ENCODE peak calls at places on chromosomes 3 and 15, in nine cellular contexts. One of them, this sample, is unnamed.
A peak's percentile ranks its signal among the peaks of the same experiment; 100 is the strongest.

GRCh38 chr3:31840252-31840651 is 140.8 kb downstream of the OSBPL10 start:
- DNase-seq in HT1080: no peak
- DNase-seq in stimulated activated CD8-positive, alpha-beta memory T cell treated with anti-CD3 and anti-CD28 coated beads, Interleukin-4, amount 100 ng/mL, for 48 hours: no peak
- DNase-seq in RWPE1: no peak
- DNase-seq in astrocyte of the hippocampus: no peak
- DNase-seq in osteocyte: no peak
- DNase-seq in mucosa of descending colon: no peak
- DNase-seq in SK-N-MC: no peak
- DNase-seq in NCI-H460: no peak
- DNase-seq in this sample: no peak

GRCh38 chr3:149879872-149880271 is 66.9 kb downstream of the RNF13 start:
- DNase-seq in osteocyte: no peak
- DNase-seq in stimulated activated CD8-positive, alpha-beta memory T cell treated with anti-CD3 and anti-CD28 coated beads, Interleukin-4, amount 100 ng/mL, for 48 hours: peak; percentile 43
- DNase-seq in NCI-H460: peak; percentile 43
- DNase-seq in astrocyte of the hippocampus: peak; percentile 81
- DNase-seq in HT1080: peak; percentile 69
- DNase-seq in SK-N-MC: peak; percentile 71
- DNase-seq in mucosa of descending colon: peak; percentile 60
- DNase-seq in RWPE1: peak; percentile 7
- DNase-seq in this sample: peak; percentile 24

GRCh38 chr15:85826756-85827515 is 32.2 kb upstream of the KLHL25 start:
- DNase-seq in stimulated activated CD8-positive, alpha-beta memory T cell treated with anti-CD3 and anti-CD28 coated beads, Interleukin-4, amount 100 ng/mL, for 48 hours: no peak
- DNase-seq in HT1080: no peak
- DNase-seq in osteocyte: no peak
- DNase-seq in RWPE1: no peak
- DNase-seq in NCI-H460: no peak
- DNase-seq in mucosa of descending colon: no peak
- DNase-seq in astrocyte of the hippocampus: no peak
- DNase-seq in SK-N-MC: no peak
- DNase-seq in this sample: no peak

GRCh38 chr3:42745776-42746454 is 27.1 kb downstream of the CCDC13 start:
- DNase-seq in astrocyte of the hippocampus: peak; percentile 42
- DNase-seq in RWPE1: no peak
- DNase-seq in osteocyte: peak; percentile 51
- DNase-seq in NCI-H460: no peak
- DNase-seq in stimulated activated CD8-positive, alpha-beta memory T cell treated with anti-CD3 and anti-CD28 coated beads, Interleukin-4, amount 100 ng/mL, for 48 hours: peak; percentile 14
- DNase-seq in mucosa of descending colon: no peak
- DNase-seq in HT1080: no peak
- DNase-seq in SK-N-MC: no peak
- DNase-seq in this sample: no peak

GRCh38 chr3:133038089-133038730 is at the start of gene TMEM108:
- DNase-seq in stimulated activated CD8-positive, alpha-beta memory T cell treated with anti-CD3 and anti-CD28 coated beads, Interleukin-4, amount 100 ng/mL, for 48 hours: peak; percentile 55
- DNase-seq in astrocyte of the hippocampus: peak; percentile 93
- DNase-seq in RWPE1: peak; percentile 88
- DNase-seq in mucosa of descending colon: peak; percentile 64
- DNase-seq in osteocyte: peak; percentile 92
- DNase-seq in NCI-H460: no peak
- DNase-seq in SK-N-MC: no peak
- DNase-seq in HT1080: peak; percentile 70
- DNase-seq in this sample: peak; percentile 40

GRCh38 chr15:75672111-75672602 is 24.4 kb downstream of the SNX33 start:
- DNase-seq in HT1080: no peak
- DNase-seq in stimulated activated CD8-positive, alpha-beta memory T cell treated with anti-CD3 and anti-CD28 coated beads, Interleukin-4, amount 100 ng/mL, for 48 hours: no peak
- DNase-seq in RWPE1: no peak
- DNase-seq in NCI-H460: no peak
- DNase-seq in astrocyte of the hippocampus: peak; percentile 44
- DNase-seq in osteocyte: no peak
- DNase-seq in mucosa of descending colon: no peak
- DNase-seq in SK-N-MC: no peak
- DNase-seq in this sample: no peak

GRCh38 chr15:66724732-66725467 is 22.9 kb downstream of the SMAD6 start:
- DNase-seq in SK-N-MC: no peak
- DNase-seq in stimulated activated CD8-positive, alpha-beta memory T cell treated with anti-CD3 and anti-CD28 coated beads, Interleukin-4, amount 100 ng/mL, for 48 hours: no peak
- DNase-seq in osteocyte: peak; percentile 87
- DNase-seq in mucosa of descending colon: no peak
- DNase-seq in NCI-H460: no peak
- DNase-seq in HT1080: no peak
- DNase-seq in RWPE1: no peak
- DNase-seq in astrocyte of the hippocampus: peak; percentile 49
- DNase-seq in this sample: no peak

GRCh38 chr3:194315965-194316361 is 35.2 kb downstream of the CPN2 start:
- DNase-seq in stimulated activated CD8-positive, alpha-beta memory T cell treated with anti-CD3 and anti-CD28 coated beads, Interleukin-4, amount 100 ng/mL, for 48 hours: no peak
- DNase-seq in osteocyte: no peak
- DNase-seq in NCI-H460: no peak
- DNase-seq in RWPE1: peak; percentile 34
- DNase-seq in HT1080: no peak
- DNase-seq in mucosa of descending colon: no peak
- DNase-seq in SK-N-MC: no peak
- DNase-seq in astrocyte of the hippocampus: no peak
- DNase-seq in this sample: no peak

GRCh38 chr3:131535596-131535995 is 32.8 kb upstream of the MRPL3 start:
- DNase-seq in stimulated activated CD8-positive, alpha-beta memory T cell treated with anti-CD3 and anti-CD28 coated beads, Interleukin-4, amount 100 ng/mL, for 48 hours: no peak
- DNase-seq in HT1080: peak; percentile 90
- DNase-seq in osteocyte: no peak
- DNase-seq in RWPE1: peak; percentile 45
- DNase-seq in NCI-H460: no peak
- DNase-seq in astrocyte of the hippocampus: peak; percentile 27
- DNase-seq in mucosa of descending colon: no peak
- DNase-seq in SK-N-MC: no peak
- DNase-seq in this sample: no peak